ENCODE peak calls at places on chromosome 7, in five cellular contexts. One of them, this sample, is unnamed.

GRCh38 chr7:75038508-75038907 is 35.1 kb downstream of the RCC1L start:
- DNase-seq in adrenal gland: no peak
- DNase-seq in MM.1S: no peak
- DNase-seq in PC-3: no peak
- DNase-seq in choroid plexus epithelial cell: no peak
- DNase-seq in this sample: no peak

GRCh38 chr7:64997927-64998391 is 7.1 kb upstream of the ZNF117 start:
- DNase-seq in adrenal gland: no peak
- DNase-seq in PC-3: peak
- DNase-seq in MM.1S: no peak
- DNase-seq in choroid plexus epithelial cell: peak
- DNase-seq in this sample: no peak

GRCh38 chr7:74324499-74325229 is 35.5 kb downstream of the CLIP2 start:
- DNase-seq in MM.1S: no peak
- DNase-seq in adrenal gland: no peak
- DNase-seq in choroid plexus epithelial cell: no peak
- DNase-seq in PC-3: no peak
- DNase-seq in this sample: no peak

GRCh38 chr7:104306788-104307187 is 21.6 kb upstream of the LHFPL3 start:
- DNase-seq in choroid plexus epithelial cell: no peak
- DNase-seq in adrenal gland: no peak
- DNase-seq in MM.1S: no peak
- DNase-seq in PC-3: no peak
- DNase-seq in this sample: no peak

GRCh38 chr7:3106353-3106752 is 62.7 kb upstream of the CARD11 start:
- DNase-seq in MM.1S: no peak
- DNase-seq in adrenal gland: no peak
- DNase-seq in choroid plexus epithelial cell: no peak
- DNase-seq in PC-3: peak
- DNase-seq in this sample: no peak

GRCh38 chr7:151233111-151233701 is 923 bp downstream of the CHPF2 start:
- DNase-seq in MM.1S: peak
- DNase-seq in adrenal gland: peak
- DNase-seq in choroid plexus epithelial cell: peak
- DNase-seq in PC-3: peak
- DNase-seq in this sample: no peak

GRCh38 chr7:103592844-103593243 is 146.8 kb upstream of the SLC26A5 start:
- DNase-seq in choroid plexus epithelial cell: no peak
- DNase-seq in adrenal gland: no peak
- DNase-seq in MM.1S: no peak
- DNase-seq in PC-3: peak
- DNase-seq in this sample: no peak

GRCh38 chr7:120089968-120090367 is 183.0 kb upstream of the KCND2 start:
- DNase-seq in PC-3: peak
- DNase-seq in MM.1S: no peak
- DNase-seq in adrenal gland: peak
- DNase-seq in choroid plexus epithelial cell: peak
- DNase-seq in this sample: no peak

GRCh38 chr7:28200598-28200997 is 20.0 kb upstream of the JAZF1 start:
- DNase-seq in choroid plexus epithelial cell: no peak
- DNase-seq in PC-3: no peak
- DNase-seq in adrenal gland: no peak
- DNase-seq in MM.1S: no peak
- DNase-seq in this sample: peak

GRCh38 chr7:130672146-130672545 is 3.6 kb upstream of the COPG2 start:
- DNase-seq in PC-3: no peak
- DNase-seq in adrenal gland: no peak
- DNase-seq in MM.1S: no peak
- DNase-seq in choroid plexus epithelial cell: no peak
- DNase-seq in this sample: no peak

GRCh38 chr7:90933041-90933440 is 331.2 kb upstream of the FZD1 start:
- DNase-seq in adrenal gland: no peak
- DNase-seq in MM.1S: peak
- DNase-seq in PC-3: no peak
- DNase-seq in choroid plexus epithelial cell: no peak
- DNase-seq in this sample: no peak

GRCh38 chr7:194996-195829 is 2.8 kb downstream of the FAM20C start:
- DNase-seq in PC-3: no peak
- DNase-seq in choroid plexus epithelial cell: peak
- DNase-seq in MM.1S: no peak
- DNase-seq in adrenal gland: peak
- DNase-seq in this sample: no peak
- H3K4me3 ChIP-seq in PC-3: peak
- H3K4me3 ChIP-seq in choroid plexus epithelial cell: peak
- H3K4me3 ChIP-seq in MM.1S: no peak
- H3K4me3 ChIP-seq in adrenal gland: no peak
- H3K4me3 ChIP-seq in this sample: no peak

DNA sequence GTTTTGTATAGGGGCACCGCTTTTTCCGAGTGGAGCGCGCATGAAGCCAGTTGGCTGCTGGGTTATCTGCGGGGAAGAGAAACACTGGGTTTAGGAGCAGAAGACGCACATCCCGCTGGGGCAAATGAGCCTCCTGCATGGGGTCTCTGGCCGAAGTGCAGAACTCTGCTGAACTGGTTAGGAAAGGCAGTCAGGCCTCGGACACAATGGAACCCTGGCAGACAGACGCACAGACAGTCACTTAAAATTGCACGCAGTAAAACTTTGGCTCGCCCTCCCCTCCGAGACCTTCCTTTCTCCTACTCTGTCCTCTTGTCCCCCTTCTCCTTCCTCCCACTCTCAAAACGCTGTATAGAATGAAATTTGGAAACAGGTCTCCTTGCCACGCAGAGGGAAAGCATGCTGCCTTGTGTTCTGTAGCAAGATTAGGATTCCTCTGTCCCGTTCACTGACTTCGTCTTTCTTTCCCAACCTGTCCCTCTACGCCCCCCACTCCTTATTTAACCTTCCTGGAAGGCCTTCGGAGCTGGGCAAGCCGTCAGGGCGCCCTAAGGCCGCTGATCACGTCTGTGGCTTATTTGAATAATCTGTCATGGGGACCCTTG is 1.5 kb downstream of the HOXA9 start:
- DNase-seq in PC-3: no peak
- DNase-seq in adrenal gland: no peak
- DNase-seq in choroid plexus epithelial cell: no peak
- DNase-seq in MM.1S: no peak
- DNase-seq in this sample: no peak
- H3K4me3 ChIP-seq in PC-3: peak
- H3K4me3 ChIP-seq in adrenal gland: peak
- H3K4me3 ChIP-seq in choroid plexus epithelial cell: no peak
- H3K4me3 ChIP-seq in MM.1S: no peak
- H3K4me3 ChIP-seq in this sample: no peak

GRCh38 chr7:134859783-134860182 is 80.3 kb downstream of the CALD1 start:
- DNase-seq in choroid plexus epithelial cell: no peak
- DNase-seq in PC-3: no peak
- DNase-seq in adrenal gland: no peak
- DNase-seq in MM.1S: no peak
- DNase-seq in this sample: no peak

GRCh38 chr7:134870156-134870555 is 90.7 kb downstream of the CALD1 start:
- DNase-seq in choroid plexus epithelial cell: no peak
- DNase-seq in PC-3: no peak
- DNase-seq in MM.1S: no peak
- DNase-seq in adrenal gland: no peak
- DNase-seq in this sample: no peak

GRCh38 chr7:134870781-134871180 is 91.3 kb downstream of the CALD1 start:
- DNase-seq in choroid plexus epithelial cell: no peak
- DNase-seq in adrenal gland: no peak
- DNase-seq in MM.1S: no peak
- DNase-seq in PC-3: no peak
- DNase-seq in this sample: no peak

GRCh38 chr7:134866581-134866980 is 87.1 kb downstream of the CALD1 start:
- DNase-seq in adrenal gland: no peak
- DNase-seq in choroid plexus epithelial cell: peak
- DNase-seq in MM.1S: no peak
- DNase-seq in PC-3: no peak
- DNase-seq in this sample: no peak

DNA sequence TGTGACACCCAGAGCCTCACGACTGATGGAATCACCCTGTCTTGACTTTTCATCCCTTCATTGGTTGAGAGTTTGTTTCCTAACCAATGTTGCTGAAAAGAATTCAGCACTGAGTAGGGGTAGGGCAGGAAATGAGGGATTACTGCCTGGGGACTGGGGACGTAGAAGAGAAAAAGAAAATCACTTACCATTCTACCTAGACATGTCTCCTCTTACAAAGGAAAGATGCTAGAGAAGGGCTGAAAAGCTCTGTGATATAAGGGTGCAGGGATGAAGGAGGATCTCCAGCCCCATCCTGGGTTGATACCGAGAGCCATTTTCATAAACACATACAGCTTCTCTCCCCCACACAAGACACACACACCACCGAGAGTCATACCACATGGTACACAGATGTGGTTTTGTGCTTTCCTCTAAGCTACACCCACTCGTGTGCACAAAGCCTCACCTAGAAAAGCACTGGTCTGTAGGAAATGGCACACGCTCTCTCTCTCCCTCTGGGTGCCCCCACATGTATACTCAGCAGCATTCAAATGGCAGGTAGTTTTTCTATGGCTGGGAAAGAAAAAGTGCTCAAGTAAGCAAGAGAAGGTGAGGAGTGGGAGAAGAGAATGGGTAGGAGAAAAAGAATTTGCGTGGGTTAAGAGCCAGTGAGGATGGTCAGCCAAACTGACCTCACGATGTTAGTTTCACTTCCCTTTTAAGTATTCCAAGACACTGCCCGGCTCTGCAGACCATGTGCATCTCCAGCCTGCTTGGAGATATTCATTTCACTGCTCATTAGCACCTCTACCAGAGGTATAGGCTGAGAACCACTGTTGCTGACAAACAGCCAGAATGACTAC is 85.8 kb downstream of the CALD1 start:
- DNase-seq in adrenal gland: no peak
- DNase-seq in PC-3: no peak
- DNase-seq in choroid plexus epithelial cell: peak
- DNase-seq in MM.1S: no peak
- DNase-seq in this sample: peak
- H3K4me3 ChIP-seq in adrenal gland: no peak
- H3K4me3 ChIP-seq in PC-3: no peak
- H3K4me3 ChIP-seq in choroid plexus epithelial cell: peak
- H3K4me3 ChIP-seq in MM.1S: no peak
- H3K4me3 ChIP-seq in this sample: peak

DNA sequence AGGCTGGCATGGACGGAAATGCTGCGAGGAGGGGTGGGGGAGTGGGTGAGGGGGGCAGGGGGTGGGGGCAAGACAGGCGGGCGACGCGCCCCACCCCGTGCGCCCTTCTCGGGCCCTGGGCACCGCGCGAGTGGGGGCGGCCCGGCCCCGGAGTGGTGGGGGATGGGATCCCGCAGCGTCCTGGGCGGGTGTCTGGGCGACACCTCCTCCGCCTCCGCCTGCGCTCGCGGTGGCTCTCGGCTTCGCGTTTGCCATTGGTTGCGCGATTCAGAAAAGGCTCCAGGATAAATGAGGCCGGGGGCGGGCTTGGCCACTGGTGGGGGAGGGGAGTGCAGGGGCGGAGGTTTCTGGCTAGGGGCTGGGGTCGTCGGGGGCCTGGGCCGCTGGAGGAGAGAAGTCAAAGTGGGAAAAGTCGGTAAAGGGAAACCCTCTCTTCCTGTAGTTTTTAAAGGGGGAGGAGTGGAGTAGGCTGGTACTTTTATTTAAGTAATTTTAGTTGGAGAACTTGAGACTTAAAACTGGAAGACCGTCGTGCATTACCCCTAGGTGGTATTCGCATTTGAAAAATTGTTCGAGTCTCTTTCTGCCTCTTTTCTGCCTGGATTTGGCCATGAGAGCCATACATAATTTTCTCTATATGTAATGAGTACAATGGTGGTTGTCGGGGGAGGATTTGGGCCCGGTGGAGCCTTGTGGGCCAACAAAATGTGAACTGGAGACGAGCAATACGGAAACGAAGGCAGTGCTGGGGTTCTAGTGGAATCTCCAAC is 984 bp upstream of the IGF2BP3 start:
- DNase-seq in PC-3: peak
- DNase-seq in MM.1S: no peak
- DNase-seq in adrenal gland: no peak
- DNase-seq in choroid plexus epithelial cell: peak
- DNase-seq in this sample: peak
- H3K4me3 ChIP-seq in PC-3: peak
- H3K4me3 ChIP-seq in MM.1S: peak
- H3K4me3 ChIP-seq in adrenal gland: no peak
- H3K4me3 ChIP-seq in choroid plexus epithelial cell: peak
- H3K4me3 ChIP-seq in this sample: peak

GRCh38 chr7:1170741-1171501 is 10.9 kb upstream of the ZFAND2A start:
- DNase-seq in adrenal gland: no peak
- DNase-seq in MM.1S: no peak
- DNase-seq in choroid plexus epithelial cell: no peak
- DNase-seq in PC-3: no peak
- DNase-seq in this sample: no peak

GRCh38 chr7:1172666-1173523 is 12.9 kb upstream of the ZFAND2A start:
- DNase-seq in adrenal gland: no peak
- DNase-seq in choroid plexus epithelial cell: no peak
- DNase-seq in MM.1S: no peak
- DNase-seq in PC-3: no peak
- DNase-seq in this sample: no peak

GRCh38 chr7:1168422-1168821 is 8.4 kb upstream of the ZFAND2A start:
- DNase-seq in adrenal gland: no peak
- DNase-seq in choroid plexus epithelial cell: no peak
- DNase-seq in PC-3: no peak
- DNase-seq in MM.1S: no peak
- DNase-seq in this sample: no peak

GRCh38 chr7:1164436-1164835 is 4.4 kb upstream of the ZFAND2A start:
- DNase-seq in adrenal gland: no peak
- DNase-seq in MM.1S: no peak
- DNase-seq in PC-3: no peak
- DNase-seq in choroid plexus epithelial cell: no peak
- DNase-seq in this sample: no peak

GRCh38 chr7:1169409-1170368 is 9.7 kb upstream of the ZFAND2A start:
- DNase-seq in adrenal gland: peak
- DNase-seq in PC-3: peak
- DNase-seq in choroid plexus epithelial cell: peak
- DNase-seq in MM.1S: peak
- DNase-seq in this sample: peak
- H3K4me3 ChIP-seq in adrenal gland: peak
- H3K4me3 ChIP-seq in PC-3: peak
- H3K4me3 ChIP-seq in choroid plexus epithelial cell: peak
- H3K4me3 ChIP-seq in MM.1S: peak
- H3K4me3 ChIP-seq in this sample: peak

GRCh38 chr7:55440040-55440690 is 75.0 kb downstream of the LANCL2 start:
- DNase-seq in PC-3: no peak
- DNase-seq in MM.1S: no peak
- DNase-seq in adrenal gland: no peak
- DNase-seq in choroid plexus epithelial cell: no peak
- DNase-seq in this sample: no peak
- H3K4me3 ChIP-seq in PC-3: no peak
- H3K4me3 ChIP-seq in MM.1S: no peak
- H3K4me3 ChIP-seq in adrenal gland: no peak
- H3K4me3 ChIP-seq in choroid plexus epithelial cell: no peak
- H3K4me3 ChIP-seq in this sample: no peak

This sample was measured in Jurkat, Clone E6-1.